ENCODE peak calls at places on chromosomes 12 and 14, in four cellular contexts. D, E, V and I are unnamed samples.

GRCh38 chr12:15404485-15404884 is 82.2 kb downstream of the PTPRO start:
- DNase-seq in E (no peak), V (peak; percentile 19), D (no peak), I (peak; percentile 1)

GRCh38 chr12:110794623-110795280 is 52.0 kb upstream of the CCDC63 start:
- DNase-seq in E (peak; percentile 9), V (no peak), D (no peak), I (peak; percentile 24)

GRCh38 chr12:94674835-94675234 is 24.5 kb upstream of the TMCC3 start:
- DNase-seq in E (no peak), D (peak; percentile 35), V (no peak), I (peak; percentile 14)

GRCh38 chr12:70920891-70921290 is 353 bp upstream of the PTPRR start:
- DNase-seq in D (no peak), V (no peak), E (no peak), I (peak; percentile 1)

GRCh38 chr14:68262567-68262966 is 443.0 kb downstream of the RAD51B start:
- DNase-seq in V (no peak), D (no peak), E (no peak), I (no peak)

GRCh38 chr12:66984962-66985361 is 284.2 kb upstream of the CAND1 start:
- DNase-seq in V (peak; percentile 85), D (no peak), E (no peak), I (no peak)

GRCh38 chr12:26833692-26834168 is 736 bp upstream of the ITPR2 start:
- DNase-seq in D (no peak), V (peak; percentile 34), E (no peak), I (peak; percentile 34)

GRCh38 chr12:76426160-76426559 is 77.9 kb upstream of the BBS10 start:
- DNase-seq in D (no peak), V (no peak), E (no peak), I (no peak)

GRCh38 chr14:61502459-61503093 is 181.2 kb downstream of the PRKCH start:
- DNase-seq in D (no peak), E (no peak), V (no peak), I (no peak)

GRCh38 chr14:71885301-71885700 is 46.9 kb upstream of the RGS6 start:
- DNase-seq in V (no peak), E (no peak), D (no peak), I (no peak)

GRCh38 chr12:32240210-32240609 is 133.6 kb downstream of the BICD1 start:
- DNase-seq in V (no peak), E (no peak), D (no peak), I (no peak)

GRCh38 chr12:120039711-120040110 is 50.7 kb downstream of the BICDL1 start:
- DNase-seq in E (no peak), V (no peak), D (no peak), I (no peak)

GRCh38 chr12:61011767-61012423 is 1248.3 kb upstream of the USP15 start:
- DNase-seq in V (no peak), D (no peak), E (no peak), I (no peak)

GRCh38 chr14:100159865-100160533 is 554 bp upstream of the DEGS2 start:
- DNase-seq in E (no peak), V (peak; percentile 36), D (no peak), I (no peak)

GRCh38 chr12:131065801-131066200 is 112.1 kb downstream of the ADGRD1 start:
- DNase-seq in E (no peak), V (no peak), D (no peak), I (no peak)

GRCh38 chr14:72880164-72880563 is 13.7 kb downstream of the DPF3 start:
- DNase-seq in V (no peak), D (no peak), E (no peak), I (no peak)

GRCh38 chr12:124613151-124613585 is 45.8 kb upstream of the NCOR2 start:
- DNase-seq in E (no peak), D (no peak), V (peak; percentile 71), I (peak; percentile 94)

GRCh38 chr14:62187265-62187664 is 425.0 kb downstream of the SNAPC1 start:
- DNase-seq in V (no peak), D (no peak), E (no peak), I (no peak)

GRCh38 chr12:57738661-57739237 is at the start of gene AGAP2:
- DNase-seq in V (no peak), D (no peak), E (no peak), I (no peak)

GRCh38 chr14:54535126-54535525 is 25.4 kb downstream of the CGRRF1 start:
- DNase-seq in E (no peak), V (peak; percentile 31), D (no peak), I (peak; percentile 33)

GRCh38 chr12:132269266-132269968 is 60.0 kb downstream of the GALNT9 start:
- DNase-seq in D (no peak), E (no peak), V (no peak), I (no peak)

GRCh38 chr12:111297703-111298426 is 71.0 kb downstream of the PHETA1 start:
- DNase-seq in V (no peak), E (no peak), D (no peak), I (no peak)

GRCh38 chr14:101383737-101384338 is 177.5 kb upstream of the DIO3 start:
- DNase-seq in E (no peak), V (no peak), D (no peak), I (no peak)

GRCh38 chr14:32913725-32914124 is 25.0 kb upstream of the NPAS3 start:
- DNase-seq in D (no peak), V (peak; percentile 89), E (no peak), I (peak; percentile 21)

GRCh38 chr12:105814283-105814682 is 324.5 kb downstream of the NUAK1 start:
- DNase-seq in D (no peak), V (no peak), E (no peak), I (no peak)

GRCh38 chr14:59583755-59584154 is 7.1 kb upstream of the CCDC175 start:
- DNase-seq in V (peak; percentile 62), E (no peak), D (no peak), I (peak; percentile 44)

GRCh38 chr12:32366704-32367103 is 32.7 kb upstream of the FGD4 start:
- DNase-seq in D (no peak), E (no peak), V (no peak), I (no peak)

GRCh38 chr12:2960432-2960956 is 1.3 kb downstream of the TEAD4 start:
- DNase-seq in D (no peak), E (no peak), V (peak; percentile 41), I (peak; percentile 25)

GRCh38 chr12:121799175-121799841 is 4.5 kb upstream of the SETD1B start:
- DNase-seq in E (no peak), V (peak; percentile 84), D (peak; percentile 56), I (peak; percentile 83)

GRCh38 chr14:50095895-50096294 is 20.5 kb downstream of the VCPKMT start:
- DNase-seq in V (no peak), E (no peak), D (no peak), I (no peak)

GRCh38 chr14:42665083-42665482 is 1058.4 kb downstream of the LRFN5 start:
- DNase-seq in V (peak; percentile 11), D (no peak), E (no peak), I (no peak)

GRCh38 chr12:92593734-92594402 is 108.9 kb upstream of the PLEKHG7 start:
- DNase-seq in E (peak; percentile 72), D (peak; percentile 71), V (peak; percentile 93), I (peak; percentile 74)

GRCh38 chr12:92561543-92561899 is 141.3 kb upstream of the PLEKHG7 start:
- DNase-seq in D (peak; percentile 14), E (no peak), V (no peak), I (peak; percentile 89)

GRCh38 chr12:84502907-84503787 is 409.5 kb downstream of the SLC6A15 start:
- DNase-seq in D (no peak), E (peak; percentile 44), V (peak; percentile 89), I (peak; percentile 67)

GRCh38 chr12:79555006-79555925 is 135.5 kb downstream of the PAWR start:
- DNase-seq in D (no peak), V (peak; percentile 77), E (no peak), I (peak; percentile 86)
- TF ChIP-seq CTCF in D (peak; percentile 38), V (peak; percentile 91), E (peak; percentile 37), I (peak; percentile 71)

DNA sequence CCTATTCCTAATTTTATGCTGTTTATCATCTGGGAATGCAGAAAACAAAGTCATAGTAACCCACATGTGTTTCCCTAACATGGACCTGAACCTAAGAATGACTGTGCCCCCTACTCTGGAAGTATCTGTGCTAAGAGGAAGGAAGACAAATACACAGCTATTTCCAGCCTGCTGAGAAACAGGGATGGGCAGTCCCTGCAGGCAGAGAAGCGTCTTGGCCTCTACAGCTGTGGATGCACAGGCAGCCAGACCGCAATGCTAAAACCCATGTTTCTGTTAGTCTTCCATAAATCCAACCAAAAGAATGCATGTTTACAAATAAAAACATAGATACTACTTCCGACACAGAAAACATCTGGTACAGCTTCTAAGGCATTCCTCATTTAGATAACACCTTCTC is 56.1 kb downstream of the DUSP16 start:
- DNase-seq in V (no peak), D (no peak), E (peak; percentile 69), I (peak; percentile 51)
- H3K4me3 ChIP-seq in V (no peak overlapping the region), D (peak overlapping the region; percentile 34), E (peak overlapping the region; percentile 16), I (no peak overlapping the region)

GRCh38 chr14:94964181-94964580 is 193.1 kb downstream of the DICER1 start:
- DNase-seq in E (no peak), D (no peak), V (no peak), I (no peak)

GRCh38 chr14:94964931-94965330 is 192.4 kb downstream of the DICER1 start:
- DNase-seq in V (no peak), D (no peak), E (no peak), I (no peak)

GRCh38 chr14:94966344-94966743 is 191.0 kb downstream of the DICER1 start:
- DNase-seq in E (no peak), D (no peak), V (no peak), I (no peak)

GRCh38 chr14:94965551-94966339 is 191.6 kb downstream of the DICER1 start:
- DNase-seq in E (no peak), D (no peak), V (no peak), I (no peak)

GRCh38 chr14:94966868-94967267 is 190.5 kb downstream of the DICER1 start:
- DNase-seq in V (no peak), E (no peak), D (no peak), I (no peak)
- TF ChIP-seq CTCF in V (no peak), E (no peak), D (no peak), I (no peak)

GRCh38 chr14:76812422-76813383 is at the start of gene ANGEL1:
- DNase-seq in D (peak; percentile 86), V (peak; percentile 94), E (peak; percentile 82), I (peak; percentile 96)

GRCh38 chr14:76810525-76810924 is 2.2 kb downstream of the ANGEL1 start:
- DNase-seq in V (no peak), E (no peak), D (no peak), I (no peak)

GRCh38 chr14:76810953-76811400 is 1.7 kb downstream of the ANGEL1 start:
- DNase-seq in D (no peak), E (no peak), V (peak; percentile 57), I (peak; percentile 64)

GRCh38 chr14:76812093-76812421 is 625 bp downstream of the ANGEL1 start:
- DNase-seq in E (no peak), D (no peak), V (peak; percentile 33), I (no peak)

DNA sequence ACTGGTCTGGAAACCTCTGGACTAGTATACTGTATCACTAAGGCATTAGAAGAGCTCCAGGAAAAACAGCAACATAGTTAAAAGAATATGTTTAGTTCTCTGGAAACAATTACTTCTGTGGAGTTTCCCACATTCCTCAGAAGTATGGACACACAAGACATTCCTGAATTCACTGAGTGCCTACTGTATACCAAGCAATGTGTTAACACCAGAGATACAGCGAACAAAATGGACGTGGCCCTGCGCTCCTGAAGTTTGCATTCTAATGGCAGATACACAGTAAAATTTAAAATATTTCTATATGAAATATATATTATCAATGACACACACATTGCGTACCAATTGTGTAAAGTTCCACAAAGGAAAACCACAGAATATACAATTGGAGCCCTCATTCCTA is 1.1 kb downstream of the ANGEL1 start:
- DNase-seq in D (no peak), E (no peak), V (no peak), I (no peak)
- H3K4me3 ChIP-seq in D (peak overlapping the region; percentile 76), E (peak overlapping the region; percentile 84), V (peak overlapping the region; percentile 93), I (peak overlapping the region; percentile 82)